ENCODE peak calls at places on chromosomes 12 and 14, in eight cellular contexts. Y, X, C, I, Q, H, T and G are unnamed samples.

GRCh38 chr12:80422549-80422948 is 21.5 kb upstream of the PTPRQ start:
- DNase-seq in X (no peak), C (no peak), I (no peak), H (no peak), T (no peak), Q (no peak), Y (no peak), G (no peak)

GRCh38 chr12:19351346-19351745 is 87.9 kb upstream of the AEBP2 start:
- DNase-seq in C (no peak), X (no peak), Y (no peak), T (no peak), Q (no peak), I (no peak), H (no peak), G (no peak)

GRCh38 chr12:94941440-94941862 is 62.0 kb downstream of the NDUFA12 start:
- DNase-seq in I (no peak), C (no peak), X (no peak), T (no peak), Y (peak), Q (peak), H (no peak), G (peak)

GRCh38 chr12:30110970-30111586 is 327.3 kb upstream of the TMTC1 start:
- DNase-seq in X (no peak), T (no peak), C (no peak), I (no peak), H (no peak), Q (no peak), Y (no peak), G (peak)

GRCh38 chr12:3770891-3771290 is 18.0 kb upstream of the CRACR2A start:
- DNase-seq in I (no peak), X (no peak), T (no peak), C (no peak), H (no peak), Q (peak), Y (no peak), G (peak)

GRCh38 chr12:4526923-4527546 is 11.7 kb upstream of the RAD51AP1 start:
- DNase-seq in Q (peak), T (no peak), Y (no peak), I (no peak), X (no peak), C (no peak), H (no peak), G (peak)

GRCh38 chr14:89936654-89937185 is 17.8 kb downstream of the EFCAB11 start:
- DNase-seq in T (no peak), Q (no peak), H (no peak), Y (no peak), C (no peak), I (no peak), X (no peak), G (no peak)

GRCh38 chr12:8609061-8609570 is 3.5 kb downstream of the AICDA start:
- DNase-seq in H (no peak), Y (no peak), Q (peak), T (no peak), C (no peak), X (no peak), I (no peak), G (peak)

GRCh38 chr12:123067654-123068053 is 83.2 kb downstream of the PITPNM2 start:
- DNase-seq in Q (no peak), Y (no peak), T (no peak), X (no peak), H (no peak), I (no peak), C (no peak), G (no peak)

GRCh38 chr12:113222730-113223531 is 1.7 kb downstream of the TPCN1 start:
- DNase-seq in X (no peak), Y (peak), C (no peak), I (no peak), H (peak), Q (peak), T (peak), G (peak)

GRCh38 chr14:39382463-39382862 is 49.8 kb downstream of the FBXO33 start:
- DNase-seq in I (no peak), Y (no peak), T (no peak), X (no peak), H (no peak), C (no peak), Q (no peak), G (no peak)

GRCh38 chr12:76520348-76520747 is 39.2 kb downstream of the OSBPL8 start:
- DNase-seq in T (no peak), Q (no peak), C (no peak), Y (no peak), H (no peak), I (no peak), X (no peak), G (peak)

GRCh38 chr12:48788852-48789775 is at the start of gene ADCY6:
- DNase-seq in T (peak), I (no peak), Y (peak), C (no peak), Q (peak), H (peak), X (no peak), G (peak)

GRCh38 chr14:77707355-77707723 is 484 bp downstream of the ALKBH1 start:
- DNase-seq in Q (peak), T (no peak), H (peak), C (peak), I (no peak), Y (peak), X (peak), G (peak)

GRCh38 chr12:2336409-2336829 is 283.6 kb downstream of the CACNA1C start:
- DNase-seq in Q (peak), H (no peak), C (no peak), X (no peak), I (peak), Y (no peak), T (no peak), G (peak)

GRCh38 chr12:47281667-47282171 is 202.0 kb upstream of the AMIGO2 start:
- DNase-seq in C (no peak), I (no peak), Y (no peak), Q (no peak), X (no peak), H (no peak), T (no peak), G (no peak)

GRCh38 chr12:26564391-26564790 is 268.6 kb downstream of the ITPR2 start:
- DNase-seq in Y (no peak), T (no peak), C (no peak), I (no peak), H (no peak), Q (no peak), X (no peak), G (peak)

GRCh38 chr12:71584356-71584755 is 79.3 kb downstream of the ZFC3H1 start:
- DNase-seq in X (no peak), Y (no peak), T (no peak), I (no peak), H (no peak), C (no peak), Q (no peak), G (no peak)

GRCh38 chr12:23770202-23770938 is 179.1 kb downstream of the SOX5 start:
- DNase-seq in I (no peak), X (no peak), T (no peak), Y (no peak), H (no peak), Q (no peak), C (no peak), G (no peak)

GRCh38 chr14:69711065-69711464 is 55.9 kb upstream of the SRSF5 start:
- DNase-seq in Y (peak), X (no peak), Q (no peak), H (no peak), T (no peak), C (no peak), I (no peak), G (no peak)

GRCh38 chr12:89351489-89352241 is 636 bp downstream of the DUSP6 start:
- DNase-seq in Y (peak), C (no peak), I (no peak), T (peak), H (peak), Q (peak), X (peak), G (no peak)

GRCh38 chr12:48980389-48980952 is 2.3 kb downstream of the WNT1 start:
- DNase-seq in Q (peak), I (no peak), H (no peak), X (no peak), T (no peak), C (no peak), Y (no peak), G (no peak)

GRCh38 chr12:81176796-81177195 is 98.9 kb downstream of the ACSS3 start:
- DNase-seq in I (no peak), Y (no peak), Q (no peak), T (no peak), C (no peak), X (no peak), H (no peak), G (no peak)

GRCh38 chr12:69570000-69570516 is 15.2 kb upstream of the CCT2 start:
- DNase-seq in T (no peak), Q (peak), C (no peak), I (no peak), H (no peak), X (no peak), Y (no peak), G (no peak)

GRCh38 chr12:72072613-72073212 is 134.1 kb downstream of the TPH2 start:
- DNase-seq in T (no peak), Y (no peak), H (no peak), Q (no peak), X (no peak), C (no peak), I (no peak), G (no peak)

DNA sequence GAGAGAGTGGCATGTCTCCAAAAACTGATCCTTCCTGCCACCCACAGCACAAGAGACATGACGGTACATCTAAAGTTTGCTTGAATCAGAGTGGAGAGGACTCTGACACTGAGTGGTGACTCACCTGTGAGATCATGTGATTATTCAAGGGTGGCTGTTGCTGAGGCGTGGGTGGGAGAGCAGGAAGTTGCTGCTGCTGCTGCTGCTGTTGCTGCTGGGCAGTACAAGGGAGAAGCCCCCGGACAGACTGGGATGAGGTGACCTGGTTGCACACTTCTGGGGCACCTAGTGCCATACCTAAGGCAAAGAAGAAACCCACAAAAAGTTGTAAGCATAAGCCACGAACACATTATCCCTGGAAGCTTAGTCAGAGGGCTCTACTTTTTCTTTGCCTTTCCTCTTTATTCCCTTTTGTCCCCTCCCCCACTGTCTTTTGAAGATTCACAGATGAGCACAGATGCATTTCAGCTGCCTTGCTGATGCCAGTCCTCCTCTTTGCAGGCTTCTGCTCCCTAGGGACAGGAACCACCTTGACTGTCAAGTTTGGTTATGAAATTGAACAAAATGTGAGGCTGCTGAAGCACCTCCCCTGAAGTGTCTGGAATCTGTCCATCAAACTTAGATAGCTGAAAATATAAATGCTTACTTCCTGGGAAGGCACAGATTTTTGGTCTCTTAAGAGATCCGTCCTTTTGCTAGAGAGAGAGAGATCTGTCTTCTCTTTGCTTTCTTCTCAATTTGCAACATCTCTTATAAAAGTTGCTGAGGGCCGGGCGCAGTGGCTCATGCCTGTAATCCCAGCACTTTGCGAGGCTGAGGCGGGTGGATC is 29.5 kb upstream of the STAC3 start:
- DNase-seq in T (peak), Y (peak), Q (peak), I (peak), C (peak), H (peak), X (peak), G (peak)
- TF ChIP-seq POLR2A in T (no peak), Y (no peak), Q (peak), I (peak), C (peak), H (peak), X (no peak), G (no peak)

DNA sequence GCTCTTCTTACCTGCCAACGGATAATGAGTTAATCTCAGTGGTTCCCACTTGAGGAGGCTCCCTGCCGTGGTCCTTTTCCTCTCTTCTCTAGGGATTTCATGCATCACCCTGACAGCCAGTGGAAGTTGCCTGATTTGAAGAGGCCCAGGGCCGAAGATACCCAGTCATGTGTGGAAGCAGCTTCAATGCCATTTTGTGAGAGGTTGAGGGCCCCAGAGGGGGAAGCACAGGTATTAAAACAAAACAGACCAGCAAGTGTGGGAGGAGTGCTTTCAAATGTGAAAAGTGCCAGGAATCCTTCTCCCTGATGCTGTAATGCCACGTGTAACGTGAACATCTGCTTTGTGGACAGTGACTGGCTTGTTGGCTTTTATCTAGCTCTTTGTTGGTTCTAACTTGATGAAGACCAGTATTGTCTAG is 1.5 kb downstream of the TCP11L2 start:
- DNase-seq in I (no peak), C (no peak), H (no peak), T (no peak), X (no peak), Q (no peak), Y (peak), G (no peak)
- TF ChIP-seq POLR2A in I (no peak), C (no peak), H (no peak), T (no peak), X (no peak), Q (no peak), Y (no peak), G (no peak)

GRCh38 chr12:124864326-124864752 is 675 bp upstream of the SCARB1 start:
- DNase-seq in Y (no peak), Q (no peak), H (no peak), I (no peak), T (no peak), X (no peak), C (no peak), G (no peak)
- TF ChIP-seq POLR2A in Y (no peak), Q (no peak), H (no peak), I (no peak), T (no peak), X (no peak), C (no peak), G (no peak)

GRCh38 chr14:103386632-103387329 is 1.6 kb downstream of the MARK3 start:
- DNase-seq in H (no peak), I (no peak), C (no peak), T (no peak), Y (no peak), X (no peak), Q (no peak), G (peak)

GRCh38 chr14:103382375-103382774 is 2.8 kb upstream of the MARK3 start:
- DNase-seq in Q (peak), X (no peak), H (no peak), C (no peak), Y (no peak), T (no peak), I (no peak), G (no peak)

GRCh38 chr14:103385994-103386491 is 828 bp downstream of the MARK3 start:
- DNase-seq in Q (no peak), Y (peak), H (peak), X (no peak), I (no peak), C (no peak), T (peak), G (peak)

GRCh38 chr14:103384450-103385152 is 614 bp upstream of the MARK3 start:
- DNase-seq in Y (no peak), Q (no peak), C (no peak), X (no peak), T (no peak), H (no peak), I (no peak), G (no peak)

GRCh38 chr14:103385153-103385993 is at the start of gene MARK3:
- DNase-seq in H (peak), C (peak), Y (peak), T (peak), Q (peak), X (peak), I (peak), G (peak)
- TF ChIP-seq POLR2A in H (peak), C (peak), Y (peak), T (peak), Q (peak), X (peak), I (peak), G (peak)